ENCODE peak calls at places on chromosomes 6 and 20, in five cellular contexts. Q is H1, P is mesenchymal stem cell, R is H9, O is trophoblast cell. W is an unnamed sample.

GRCh38 chr20:59776059-59776603 is 157.3 kb downstream of the SYCP2 start:
- DNase-seq in O (no peak), P (no peak), R (peak; percentile 10), Q (peak; percentile 2), W (no peak)

GRCh38 chr6:150694889-150695288 is 95.2 kb downstream of the PLEKHG1 start:
- DNase-seq in Q (no peak), R (no peak), O (no peak), P (no peak), W (no peak)

GRCh38 chr6:109920911-109921310 is 57.2 kb upstream of the GPR6 start:
- DNase-seq in Q (no peak), R (no peak), P (no peak), O (no peak), W (no peak)

GRCh38 chr6:74735304-74735703 is 470.5 kb downstream of the COL12A1 start:
- DNase-seq in O (no peak), Q (no peak), P (peak; percentile 89), R (no peak), W (no peak)

GRCh38 chr20:44736170-44737021 is 9.3 kb upstream of the KCNK15 start:
- DNase-seq in Q (peak; percentile 58), O (peak; percentile 65), P (peak; percentile 82), R (peak; percentile 92), W (peak; percentile 61)

GRCh38 chr20:59938696-59939051 is 1.4 kb downstream of the PPP1R3D start:
- DNase-seq in Q (no peak), P (no peak), R (no peak), O (peak; percentile 67), W (no peak)

GRCh38 chr6:26311012-26311384 is 54.0 kb upstream of the BTN3A2 start:
- DNase-seq in Q (peak; percentile 72), P (peak; percentile 55), O (no peak), R (no peak), W (no peak)

GRCh38 chr6:89348372-89348771 is 4.2 kb downstream of the UBE2J1 start:
- DNase-seq in R (no peak), Q (no peak), O (peak; percentile 82), P (no peak), W (no peak)

GRCh38 chr6:28589234-28589951 is 63.7 kb downstream of the GPX5 start:
- DNase-seq in R (peak; percentile 93), O (peak; percentile 38), Q (peak; percentile 90), P (peak; percentile 92), W (peak; percentile 67)

GRCh38 chr6:52049252-52050050 is 38.0 kb downstream of the PKHD1 start:
- DNase-seq in Q (no peak), R (no peak), P (peak; percentile 36), O (peak; percentile 15), W (peak; percentile 50)

GRCh38 chr6:145070791-145071190 is 664.5 kb downstream of the EPM2A start:
- DNase-seq in Q (no peak), R (no peak), O (peak; percentile 76), P (peak; percentile 73), W (no peak)

GRCh38 chr20:31485450-31486339 is 10.6 kb downstream of the REM1 start:
- DNase-seq in Q (no peak), R (no peak), P (peak; percentile 19), O (no peak), W (no peak)

GRCh38 chr6:20877008-20877937 is 343.0 kb downstream of the CDKAL1 start:
- DNase-seq in P (peak; percentile 97), O (peak; percentile 99), R (no peak), Q (no peak), W (no peak)

GRCh38 chr6:26459023-26459810 is 1.5 kb downstream of the BTN2A1 start:
- DNase-seq in O (no peak), P (peak; percentile 72), Q (no peak), R (no peak), W (no peak)

GRCh38 chr6:24755284-24755683 is 19.5 kb upstream of the GMNN start:
- DNase-seq in R (no peak), O (no peak), P (no peak), Q (no peak), W (no peak)

GRCh38 chr6:100823041-100823440 is 58.1 kb downstream of the ASCC3 start:
- DNase-seq in O (no peak), Q (no peak), P (no peak), R (no peak), W (no peak)

GRCh38 chr6:32568561-32568960 is 21.1 kb downstream of the HLA-DRB1 start:
- DNase-seq in R (no peak), P (no peak), Q (no peak), O (no peak), W (no peak)

GRCh38 chr6:99348220-99348822 is 1.2 kb downstream of the FAXC start:
- DNase-seq in Q (no peak), O (no peak), P (no peak), R (no peak), W (no peak)

GRCh38 chr20:48847498-48848205 is 19.9 kb upstream of the PREX1 start:
- DNase-seq in O (no peak), R (no peak), Q (no peak), P (no peak), W (no peak)

GRCh38 chr20:5660346-5660745 is 89.9 kb upstream of the SHLD1 start:
- DNase-seq in Q (no peak), R (no peak), O (no peak), P (peak; percentile 72), W (no peak)

GRCh38 chr20:45470262-45470931 is 844 bp downstream of the WFDC2 start:
- DNase-seq in O (no peak), R (peak; percentile 70), Q (peak; percentile 87), P (peak; percentile 25), W (peak; percentile 42)

GRCh38 chr6:149614352-149614751 is 34.2 kb downstream of the KATNA1 start:
- DNase-seq in O (peak; percentile 51), R (no peak), Q (no peak), P (no peak), W (no peak)

DNA sequence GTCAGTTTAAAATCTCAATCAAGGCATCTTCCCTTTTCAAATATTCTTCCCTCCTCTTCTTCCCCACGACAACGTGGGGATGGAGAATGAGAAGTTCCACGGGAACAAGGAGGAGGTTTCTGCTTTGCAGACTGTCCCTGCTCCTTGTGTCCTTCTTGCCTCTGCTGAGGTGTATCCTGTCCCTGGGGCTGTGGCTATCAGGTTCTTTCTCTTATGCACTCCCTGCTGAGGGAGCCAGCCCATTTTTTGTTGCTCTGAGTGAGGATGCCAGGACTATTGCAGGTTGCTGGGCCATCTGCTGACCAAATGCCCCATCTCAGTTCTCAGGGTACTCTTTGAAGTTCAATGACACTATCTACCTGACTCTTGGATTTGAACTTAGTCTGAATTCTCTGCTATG is 533.6 kb downstream of the RNF144B start:
- DNase-seq in Q (no peak), P (no peak), O (no peak), R (no peak), W (no peak)
- H2BK12ac ChIP-seq in Q (no peak overlapping the region), P (no peak overlapping the region), O (no peak overlapping the region), R (no peak overlapping the region), W (no peak overlapping the region)

GRCh38 chr6:33725222-33725621 is 13.7 kb upstream of the UQCC2 start:
- DNase-seq in R (no peak), O (no peak), P (no peak), Q (no peak), W (no peak)
- H2BK12ac ChIP-seq in R (no peak overlapping the region), O (no peak overlapping the region), P (no peak overlapping the region), Q (peak overlapping the region; percentile 80), W (no peak overlapping the region)

DNA sequence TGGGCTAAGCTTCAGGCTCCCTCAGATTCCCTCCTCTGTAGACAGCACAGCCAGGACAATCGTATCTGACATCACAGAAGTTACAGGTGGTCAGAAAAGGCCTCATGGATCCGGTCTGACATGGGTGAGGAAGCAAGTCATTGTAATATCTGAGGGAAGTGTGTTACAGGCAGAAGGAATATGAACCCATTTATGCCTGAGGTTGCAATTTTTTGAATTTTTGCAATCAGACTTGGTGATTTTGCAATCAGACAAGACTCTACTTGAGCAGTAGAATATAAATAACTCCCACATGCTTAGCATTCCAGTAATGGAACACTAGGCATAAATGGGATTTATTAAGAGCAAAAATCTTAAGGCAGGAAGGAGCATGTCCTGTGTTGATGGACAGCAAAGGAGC is 52.1 kb downstream of the CBLN4 start:
- DNase-seq in Q (no peak), P (no peak), R (no peak), O (peak; percentile 32), W (no peak)
- H2BK12ac ChIP-seq in Q (no peak overlapping the region), P (no peak overlapping the region), R (no peak overlapping the region), O (no peak overlapping the region), W (no peak overlapping the region)

GRCh38 chr6:113343940-113344339 is 513.2 kb upstream of the MARCKS start:
- DNase-seq in O (peak; percentile 68), Q (no peak), R (no peak), P (no peak), W (no peak)

GRCh38 chr6:113350521-113350920 is 506.6 kb upstream of the MARCKS start:
- DNase-seq in Q (no peak), P (no peak), R (no peak), O (no peak), W (no peak)

GRCh38 chr6:113340371-113340770 is 516.8 kb upstream of the MARCKS start:
- DNase-seq in Q (no peak), O (no peak), P (no peak), R (no peak), W (no peak)

GRCh38 chr6:113347420-113347819 is 509.7 kb upstream of the MARCKS start:
- DNase-seq in Q (no peak), P (peak; percentile 38), O (no peak), R (no peak), W (no peak)

GRCh38 chr6:113344969-113345368 is 512.2 kb upstream of the MARCKS start:
- DNase-seq in O (no peak), P (no peak), Q (no peak), R (no peak), W (no peak)
- H2BK12ac ChIP-seq in O (no peak overlapping the region), P (no peak overlapping the region), Q (no peak overlapping the region), R (no peak overlapping the region), W (no peak overlapping the region)

GRCh38 chr6:91631227-91631626 is 1044.4 kb upstream of the MAP3K7 start:
- DNase-seq in O (no peak), P (no peak), R (no peak), Q (no peak), W (no peak)
- H2BK12ac ChIP-seq in O (no peak overlapping the region), P (no peak overlapping the region), R (no peak overlapping the region), Q (no peak overlapping the region), W (no peak overlapping the region)

DNA sequence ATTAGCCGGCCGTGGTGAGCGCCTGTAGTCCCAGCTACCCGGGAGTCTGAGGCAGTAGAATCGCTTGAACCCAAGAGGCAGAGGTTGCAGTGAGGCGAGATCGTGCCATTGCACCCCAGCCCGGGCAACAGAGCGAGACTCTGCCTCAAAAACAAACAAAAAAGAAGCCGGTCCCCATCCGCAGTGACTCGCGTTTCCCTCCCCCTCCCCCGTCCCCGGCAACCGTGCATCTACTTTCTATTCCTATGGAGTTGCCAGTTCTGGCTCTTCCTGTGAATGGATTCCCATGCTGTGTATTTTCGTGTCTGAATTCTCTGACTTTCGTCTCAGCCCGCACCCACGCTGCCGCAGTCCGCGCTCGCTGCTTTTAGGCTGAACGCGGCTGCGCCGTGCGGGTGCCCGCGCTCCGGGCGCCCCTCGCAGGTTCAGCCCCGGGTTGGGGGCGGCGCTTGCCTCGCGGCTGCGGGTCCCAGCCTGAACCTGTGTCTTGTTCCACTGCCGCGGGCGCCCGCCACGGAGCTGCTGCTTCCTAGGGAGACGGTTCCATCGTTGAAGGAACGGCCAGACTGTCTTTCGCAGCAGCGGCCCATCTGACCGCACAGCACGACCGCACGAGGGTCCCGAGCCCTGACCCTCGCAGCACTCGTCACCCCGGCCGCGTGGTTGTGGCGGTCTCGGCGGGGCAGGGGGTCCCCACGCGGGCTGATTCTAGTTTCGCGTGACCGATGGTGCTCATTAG is 1.1 kb upstream of the MRGBP start:
- DNase-seq in O (peak; percentile 98), Q (peak; percentile 77), R (peak; percentile 65), P (peak; percentile 83), W (peak; percentile 51)
- H2BK12ac ChIP-seq in O (no peak overlapping the region), Q (peak overlapping the region; percentile 60), R (no peak overlapping the region), P (no peak overlapping the region), W (peak overlapping the region; percentile 33)